ENCODE peak calls at places on chromosomes 11 and 22, in four cellular contexts. G, L, J and K are unnamed samples.

GRCh38 chr11:115471367-115471766 is 32.8 kb downstream of the CADM1 start:
- DNase-seq in G (no peak), L (no peak), J (no peak), K (no peak)

GRCh38 chr11:64692764-64693331 is 30.1 kb downstream of the NRXN2 start:
- DNase-seq in G (no peak), L (no peak), J (no peak), K (no peak)

GRCh38 chr11:34026432-34026831 is 25.1 kb upstream of the CAPRIN1 start:
- DNase-seq in G (no peak), L (no peak), J (no peak), K (no peak)

GRCh38 chr11:9076661-9077060 is 14.7 kb downstream of the SCUBE2 start:
- DNase-seq in G (no peak), L (no peak), J (no peak), K (no peak)

GRCh38 chr22:19182472-19183157 is 4.1 kb upstream of the SLC25A1 start:
- DNase-seq in G (no peak), L (no peak), J (no peak), K (no peak)

GRCh38 chr11:69055598-69056516 is 7.1 kb downstream of the TPCN2 start:
- DNase-seq in G (no peak), L (no peak), J (no peak), K (no peak)

GRCh38 chr22:40107244-40107643 is 70.5 kb upstream of the TNRC6B start:
- DNase-seq in G (no peak), L (no peak), J (no peak), K (peak)

GRCh38 chr22:23183107-23183698 is 2.9 kb downstream of the BCR start:
- DNase-seq in G (peak), L (peak), J (peak), K (peak)

GRCh38 chr11:3160252-3161031 is 4.7 kb downstream of the OSBPL5 start:
- DNase-seq in G (peak), L (peak), J (peak), K (peak)

GRCh38 chr11:17828311-17828751 is 93.8 kb downstream of the KCNC1 start:
- DNase-seq in G (no peak), L (no peak), J (no peak), K (no peak)

GRCh38 chr11:72686639-72687215 is 12.5 kb upstream of the PDE2A start:
- DNase-seq in G (no peak), L (no peak), J (no peak), K (peak)

GRCh38 chr11:35815556-35816315 is 128.1 kb upstream of the LDLRAD3 start:
- DNase-seq in G (no peak), L (no peak), J (no peak), K (peak)

GRCh38 chr11:17473071-17473744 is 3.4 kb downstream of the ABCC8 start:
- DNase-seq in G (peak), L (no peak), J (peak), K (no peak)

GRCh38 chr11:61460986-61461385 is 31.1 kb downstream of the SDHAF2 start:
- DNase-seq in G (no peak), L (no peak), J (no peak), K (no peak)

GRCh38 chr22:47082505-47082904 is 320.1 kb downstream of the TBC1D22A start:
- DNase-seq in G (no peak), L (no peak), J (no peak), K (no peak)

GRCh38 chr11:5368502-5369043 is 15.0 kb upstream of the OR51M1 start:
- DNase-seq in G (no peak), L (no peak), J (no peak), K (no peak)

GRCh38 chr11:34050536-34050935 is 995 bp upstream of the CAPRIN1 start:
- DNase-seq in G (no peak), L (no peak), J (no peak), K (peak)

GRCh38 chr22:32574957-32575893 is 100.6 kb downstream of the FBXO7 start:
- DNase-seq in G (no peak), L (no peak), J (no peak), K (peak)

GRCh38 chr11:32758291-32758690 is 36.2 kb downstream of the CCDC73 start:
- DNase-seq in G (no peak), L (no peak), J (no peak), K (no peak)

GRCh38 chr11:131193101-131193501 is 177.3 kb upstream of the NTM start:
- DNase-seq in G (no peak), L (no peak), J (no peak), K (no peak)

GRCh38 chr11:126348806-126349582 is 6.5 kb upstream of the ST3GAL4 start:
- DNase-seq in G (no peak), L (no peak), J (no peak), K (no peak)

GRCh38 chr11:73265278-73265810 is 6.8 kb upstream of the P2RY6 start:
- DNase-seq in G (no peak), L (no peak), J (no peak), K (no peak)

GRCh38 chr11:100445231-100445735 is 241.8 kb upstream of the ARHGAP42 start:
- DNase-seq in G (no peak), L (peak), J (no peak), K (no peak)

GRCh38 chr11:61061081-61061826 is 41.0 kb upstream of the CD5 start:
- DNase-seq in G (no peak), L (no peak), J (no peak), K (no peak)